ENCODE peak calls at places on chromosome 1, in six cellular contexts. U is cardiac fibroblast; Z is CD8-positive, alpha-beta T cell; V is GM13977; X is AG04450; S is endodermal cell. Q is an unnamed sample.
A peak's percentile ranks its signal among the peaks of the same experiment; 100 is the strongest.

GRCh38 chr1:81617308-81618027 is 183.3 kb upstream of the ADGRL2 start:
- DNase-seq in S (no peak), Z (no peak), X (no peak), U (peak; percentile 34), V (no peak), Q (peak; percentile 7)

GRCh38 chr1:62082456-62083363 is 111.9 kb upstream of the L1TD1 start:
- DNase-seq in S (peak; percentile 82), U (peak; percentile 61), X (no peak), V (peak; percentile 58), Z (peak; percentile 32), Q (no peak)

GRCh38 chr1:116777831-116778830 is 23.9 kb downstream of the CD2 start:
- DNase-seq in X (no peak), Z (no peak), V (no peak), U (peak; percentile 60), S (no peak), Q (peak; percentile 40)

GRCh38 chr1:53411541-53412152 is 47.6 kb upstream of the DMRTB1 start:
- DNase-seq in S (peak; percentile 42), V (no peak), X (no peak), U (no peak), Z (no peak), Q (no peak)

GRCh38 chr1:40014253-40014706 is 26.2 kb upstream of the CAP1 start:
- DNase-seq in U (no peak), X (no peak), Z (no peak), V (no peak), S (peak; percentile 2), Q (no peak)

GRCh38 chr1:235910357-235911299 is 43.9 kb upstream of the LYST start:
- DNase-seq in V (peak; percentile 31), X (peak; percentile 65), S (peak; percentile 81), Z (no peak), U (peak; percentile 79), Q (no peak)

GRCh38 chr1:197464039-197464438 is 196.0 kb downstream of the CRB1 start:
- DNase-seq in Z (no peak), U (peak; percentile 98), X (no peak), S (no peak), V (no peak), Q (no peak)

GRCh38 chr1:175364424-175365076 is 172.0 kb upstream of the KIAA0040 start:
- DNase-seq in S (no peak), X (no peak), V (peak; percentile 54), Z (no peak), U (no peak), Q (no peak)

GRCh38 chr1:150662811-150663210 is 33.4 kb upstream of the ENSA start:
- DNase-seq in V (no peak), U (no peak), S (no peak), X (no peak), Z (no peak), Q (no peak)

GRCh38 chr1:228152097-228152917 is 2.6 kb downstream of the GJC2 start:
- DNase-seq in U (no peak), X (no peak), S (no peak), V (no peak), Z (no peak), Q (no peak)

GRCh38 chr1:64952055-64952699 is 14.2 kb downstream of the JAK1 start:
- DNase-seq in U (no peak), X (no peak), Z (no peak), V (no peak), S (no peak), Q (no peak)

GRCh38 chr1:64956733-64957441 is 9.5 kb downstream of the JAK1 start:
- DNase-seq in S (no peak), X (no peak), V (peak; percentile 76), U (no peak), Z (no peak), Q (no peak)

GRCh38 chr1:64956241-64956640 is 10.1 kb downstream of the JAK1 start:
- DNase-seq in S (no peak), Z (no peak), V (no peak), X (no peak), U (no peak), Q (no peak)

GRCh38 chr1:64953241-64953640 is 13.1 kb downstream of the JAK1 start:
- DNase-seq in V (no peak), U (no peak), X (no peak), S (no peak), Z (no peak), Q (no peak)

GRCh38 chr1:64955093-64956066 is 11.0 kb downstream of the JAK1 start:
- DNase-seq in X (no peak), Z (no peak), V (no peak), S (peak; percentile 59), U (no peak), Q (no peak)
- TF ChIP-seq CTCF in X (no peak), Z (no peak), V (no peak), S (no peak), U (no peak), Q (no peak)

GRCh38 chr1:231166398-231166797 is 4.5 kb downstream of the TRIM67 start:
- DNase-seq in U (no peak), S (no peak), X (no peak), V (no peak), Z (no peak), Q (no peak)

GRCh38 chr1:231171623-231172197 is 9.9 kb downstream of the TRIM67 start:
- DNase-seq in U (no peak), X (no peak), Z (no peak), V (no peak), S (no peak), Q (no peak)

GRCh38 chr1:231165371-231165770 is 3.5 kb downstream of the TRIM67 start:
- DNase-seq in U (peak; percentile 26), S (no peak), Z (no peak), X (no peak), V (no peak), Q (no peak)

GRCh38 chr1:231172411-231172810 is 10.6 kb downstream of the TRIM67 start:
- DNase-seq in U (no peak), S (no peak), Z (no peak), X (no peak), V (no peak), Q (no peak)

DNA sequence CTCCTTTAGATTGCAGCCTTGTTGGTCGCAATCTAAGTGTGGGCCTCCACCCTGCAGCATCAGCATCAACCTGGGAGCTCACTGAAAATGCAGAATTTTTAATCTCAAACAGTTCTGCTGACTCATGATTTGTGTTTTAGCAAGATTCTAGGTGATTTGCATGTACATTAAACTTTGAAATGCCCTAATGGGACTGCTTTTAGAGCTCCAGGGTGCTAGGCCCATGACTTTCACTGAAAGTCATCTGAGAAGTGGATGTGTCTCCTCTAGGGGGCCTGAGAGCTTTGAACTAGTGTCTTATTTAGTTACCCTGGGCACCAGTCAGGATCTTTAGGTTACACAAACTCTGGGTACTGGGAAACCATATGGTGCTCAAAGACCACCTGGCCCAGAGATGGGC is 9.0 kb downstream of the TRIM67 start:
- DNase-seq in S (peak; percentile 63), X (no peak), V (no peak), Z (no peak), U (no peak), Q (no peak)
- TF ChIP-seq CTCF in S (peak; percentile 79), X (no peak), V (no peak), Z (no peak), U (no peak), Q (no peak)

DNA sequence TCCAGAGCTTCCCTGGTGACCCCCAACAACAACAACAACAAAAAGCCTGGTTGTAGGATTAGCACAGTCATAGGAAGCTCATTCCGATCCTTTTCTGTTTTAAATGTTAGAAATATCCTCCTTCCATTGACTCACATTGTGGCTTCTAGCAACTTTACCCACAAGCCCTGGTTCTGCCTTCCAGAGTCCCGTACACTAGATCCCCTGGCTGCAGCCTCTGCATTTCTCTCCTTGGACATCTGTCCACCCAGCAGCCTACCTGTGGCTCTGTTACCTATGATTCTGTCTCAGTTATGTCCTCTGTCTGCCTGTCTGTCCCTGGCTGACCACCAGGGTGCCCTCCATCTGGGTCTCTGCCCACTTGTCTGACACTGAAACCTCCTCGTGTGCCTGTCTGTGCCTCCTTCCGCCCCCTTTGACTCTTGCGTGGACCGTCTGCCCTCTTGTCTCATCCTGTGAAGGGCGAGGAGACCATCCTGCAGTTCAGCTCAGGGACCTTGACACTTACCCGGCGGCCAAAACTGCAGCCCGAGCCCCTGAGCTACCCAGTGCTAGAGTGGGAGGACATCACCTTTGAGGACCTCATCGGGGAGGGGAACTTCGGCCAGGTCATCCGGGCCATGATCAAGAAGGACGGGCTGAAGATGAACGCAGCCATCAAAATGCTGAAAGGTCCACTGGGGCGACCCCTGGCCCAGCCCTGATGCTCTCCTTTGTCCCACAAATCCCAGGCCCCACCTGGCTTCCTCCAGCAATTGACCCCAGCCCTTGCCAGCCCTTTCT is 16.1 kb downstream of the TIE1 start:
- DNase-seq in X (no peak), V (no peak), U (no peak), S (peak; percentile 65), Z (no peak), Q (no peak)
- TF ChIP-seq CTCF in X (peak; percentile 30), V (no peak), U (peak; percentile 27), S (peak; percentile 67), Z (no peak), Q (peak; percentile 3)

GRCh38 chr1:46411010-46411405 is 16.9 kb downstream of the FAAH start:
- DNase-seq in X (no peak), V (no peak), Z (no peak), S (no peak), U (no peak), Q (no peak)

GRCh38 chr1:46412853-46413595 is 18.9 kb downstream of the FAAH start:
- DNase-seq in X (no peak), V (no peak), Z (no peak), S (no peak), U (no peak), Q (no peak)

GRCh38 chr1:46415514-46415913 is 21.4 kb downstream of the FAAH start:
- DNase-seq in U (no peak), S (no peak), V (no peak), Z (no peak), X (no peak), Q (no peak)

GRCh38 chr1:46411601-46412341 is 17.7 kb downstream of the FAAH start:
- DNase-seq in V (no peak), Z (peak; percentile 13), S (peak; percentile 95), U (no peak), X (no peak), Q (no peak)

DNA sequence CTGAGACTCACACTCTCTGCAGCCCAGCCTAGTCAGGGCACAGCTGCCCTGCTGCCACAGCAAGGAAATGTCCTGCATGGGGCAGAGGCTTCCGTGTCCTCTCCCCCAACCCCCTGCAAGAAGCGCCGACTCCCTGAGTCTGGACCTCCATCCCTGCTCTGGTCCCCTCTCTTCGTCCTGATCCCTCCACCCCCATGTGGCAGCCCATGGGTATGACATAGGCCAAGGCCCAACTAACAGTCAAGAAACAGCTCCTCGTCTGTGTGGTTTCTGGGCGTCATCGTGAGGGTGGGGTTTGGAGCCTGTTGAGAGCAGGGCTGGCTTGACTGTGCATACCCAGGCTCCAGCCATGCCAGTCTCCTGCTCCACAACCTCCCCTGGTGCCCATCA is 19.5 kb downstream of the FAAH start:
- DNase-seq in S (peak; percentile 86), X (no peak), Z (peak; percentile 31), U (peak; percentile 6), V (peak; percentile 48), Q (no peak)
- TF ChIP-seq CTCF in S (peak; percentile 72), X (peak; percentile 37), Z (no peak), U (peak; percentile 46), V (no peak), Q (no peak)

DNA sequence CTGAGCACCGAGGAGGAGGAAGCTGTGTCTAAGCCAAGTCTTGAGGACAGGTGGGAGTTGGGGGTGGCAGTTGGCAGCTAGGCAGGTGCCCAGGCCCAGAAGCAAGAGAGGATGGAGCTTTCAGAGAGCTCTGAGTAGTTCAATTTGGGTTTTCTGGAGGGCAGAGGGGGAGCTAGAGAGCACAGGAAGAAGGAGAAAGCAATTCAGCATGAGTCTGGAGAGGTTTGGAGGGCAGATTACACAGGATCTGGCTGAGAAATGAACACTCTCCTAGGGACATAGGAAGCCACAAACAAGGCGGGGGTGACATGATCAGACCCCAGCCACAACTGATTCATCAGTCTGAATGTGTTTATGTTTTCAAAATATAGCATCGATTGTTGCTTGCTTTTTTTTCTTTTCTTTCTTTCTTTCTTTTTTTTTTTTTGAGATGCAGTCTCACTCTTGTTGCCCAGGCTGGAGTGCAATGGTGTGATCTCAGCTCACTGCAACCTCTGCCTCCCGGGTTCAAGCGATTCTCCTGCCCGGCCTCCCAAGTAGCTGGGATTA is 23.8 kb downstream of the PTPRF start:
- DNase-seq in Z (peak; percentile 18), V (no peak), X (no peak), U (peak; percentile 64), S (peak; percentile 75), Q (no peak)
- TF ChIP-seq CTCF in Z (peak; percentile 29), V (peak; percentile 52), X (peak; percentile 82), U (peak; percentile 77), S (peak; percentile 76), Q (peak; percentile 68)